ENCODE peak calls at places on chromosomes 12 and 14, in five cellular contexts. H is HCT116, T is astrocyte, B is hepatocyte, E is fibroblast of lung. M is an unnamed sample.

GRCh38 chr12:89225401-89225800 is 126.9 kb downstream of the DUSP6 start:
- DNase-seq in H (peak; percentile 81), T (peak; percentile 75), B (peak; percentile 40), E (peak; percentile 81), M (no peak)

GRCh38 chr12:79690606-79691298 is at the start of gene PAWR:
- DNase-seq in H (peak; percentile 70), T (peak; percentile 49), B (peak; percentile 93), E (peak; percentile 70), M (peak; percentile 88)

GRCh38 chr12:108119126-108119973 is 9.7 kb upstream of the WSCD2 start:
- DNase-seq in H (no peak), T (no peak), B (peak; percentile 62), E (no peak), M (no peak)

GRCh38 chr14:73752297-73752992 is 38.3 kb upstream of the PNMA1 start:
- DNase-seq in H (no peak), T (peak; percentile 70), B (no peak), E (peak; percentile 80), M (peak; percentile 47)

GRCh38 chr14:73662439-73663056 is 17.8 kb downstream of the DNAL1 start:
- DNase-seq in H (peak; percentile 85), T (peak; percentile 93), B (peak; percentile 68), E (peak; percentile 95), M (peak; percentile 84)

GRCh38 chr12:64639466-64639865 is 29.2 kb downstream of the RASSF3 start:
- DNase-seq in H (no peak), T (no peak), B (no peak), E (no peak), M (no peak)

GRCh38 chr14:100761481-100761880 is 34.8 kb downstream of the DLK1 start:
- DNase-seq in H (peak; percentile 40), T (peak; percentile 89), B (no peak), E (peak; percentile 92), M (no peak)

GRCh38 chr14:47511829-47512228 is 163.6 kb downstream of the MDGA2 start:
- DNase-seq in H (no peak), T (no peak), B (no peak), E (no peak), M (no peak)

GRCh38 chr14:46691819-46692218 is 40.2 kb upstream of the RPL10L start:
- DNase-seq in H (no peak), T (no peak), B (no peak), E (no peak), M (no peak)

GRCh38 chr14:95256776-95257060 is 63.0 kb downstream of the CLMN start:
- DNase-seq in H (no peak), T (no peak), B (no peak), E (no peak), M (peak; percentile 24)

GRCh38 chr14:61652526-61653262 is 42.6 kb upstream of the HIF1A start:
- DNase-seq in H (no peak), T (no peak), B (peak; percentile 18), E (no peak), M (peak; percentile 38)

GRCh38 chr12:55700255-55701018 is 7.3 kb downstream of the ITGA7 start:
- DNase-seq in H (no peak), T (no peak), B (no peak), E (no peak), M (no peak)

GRCh38 chr12:8081228-8081920 is 700 bp upstream of the NECAP1 start:
- DNase-seq in H (no peak), T (no peak), B (peak; percentile 16), E (no peak), M (no peak)

GRCh38 chr14:35687335-35687939 is 121.7 kb downstream of the RALGAPA1 start:
- DNase-seq in H (peak; percentile 26), T (peak; percentile 29), B (peak; percentile 73), E (peak; percentile 37), M (peak; percentile 70)

GRCh38 chr12:110280784-110281548 is at the start of gene ATP2A2:
- DNase-seq in H (peak; percentile 63), T (peak; percentile 68), B (peak; percentile 98), E (peak; percentile 82), M (peak; percentile 96)

GRCh38 chr14:79627058-79627457 is 584.2 kb downstream of the DIO2 start:
- DNase-seq in H (no peak), T (no peak), B (no peak), E (no peak), M (no peak)

GRCh38 chr14:50955373-50956043 is 11.2 kb upstream of the PYGL start:
- DNase-seq in H (peak; percentile 95), T (peak; percentile 96), B (peak; percentile 91), E (peak; percentile 97), M (peak; percentile 91)

GRCh38 chr14:35534884-35535793 is 1.2 kb downstream of the INSM2 start:
- DNase-seq in H (no peak), T (peak; percentile 46), B (peak; percentile 87), E (peak; percentile 61), M (peak; percentile 75)

GRCh38 chr14:36738269-36738668 is 76.6 kb downstream of the PAX9 start:
- DNase-seq in H (no peak), T (no peak), B (no peak), E (no peak), M (no peak)

GRCh38 chr12:790253-790563 is 37.8 kb downstream of the WNK1 start:
- DNase-seq in H (no peak), T (no peak), B (no peak), E (no peak), M (no peak)

GRCh38 chr14:81400852-81401251 is 728 bp upstream of the STON2 start:
- DNase-seq in H (peak; percentile 54), T (peak; percentile 100), B (peak; percentile 51), E (peak; percentile 99), M (peak; percentile 72)

GRCh38 chr14:91839754-91840153 is 27.6 kb downstream of the TC2N start:
- DNase-seq in H (no peak), T (no peak), B (no peak), E (no peak), M (no peak)

GRCh38 chr12:73110816-73111215 is 838.6 kb downstream of the TRHDE start:
- DNase-seq in H (no peak), T (no peak), B (no peak), E (no peak), M (no peak)

GRCh38 chr12:127355061-127355820 is 911.7 kb upstream of the TMEM132C start:
- DNase-seq in H (no peak), T (no peak), B (peak; percentile 21), E (peak; percentile 11), M (peak; percentile 44)

GRCh38 chr14:72521045-72521444 is 372.9 kb downstream of the DPF3 start:
- DNase-seq in H (no peak), T (no peak), B (no peak), E (no peak), M (no peak)

GRCh38 chr12:121452356-121453021 is 52.6 kb downstream of the RNF34 start:
- DNase-seq in H (no peak), T (no peak), B (peak; percentile 33), E (no peak), M (no peak)

GRCh38 chr14:30607156-30607780 is 14.9 kb upstream of the SCFD1 start:
- DNase-seq in H (no peak), T (peak; percentile 63), B (no peak), E (peak; percentile 70), M (no peak)

GRCh38 chr12:40957417-40957816 is 230.7 kb upstream of the PDZRN4 start:
- DNase-seq in H (no peak), T (no peak), B (no peak), E (no peak), M (no peak)

GRCh38 chr14:36390718-36391117 is 70.3 kb upstream of the MBIP start:
- DNase-seq in H (no peak), T (no peak), B (no peak), E (no peak), M (no peak)

GRCh38 chr14:73789996-73790581 is 61.5 kb upstream of the PTGR2 start:
- DNase-seq in H (no peak), T (peak; percentile 99), B (peak; percentile 65), E (peak; percentile 99), M (no peak)

GRCh38 chr14:100750762-100751699 is 24.3 kb downstream of the DLK1 start:
- DNase-seq in H (no peak), T (no peak), B (no peak), E (no peak), M (no peak)

GRCh38 chr14:49594347-49595089 is 4.2 kb upstream of the LRR1 start:
- DNase-seq in H (no peak), T (peak; percentile 78), B (peak; percentile 68), E (peak; percentile 84), M (no peak)

GRCh38 chr14:105528859-105529505 is 2.6 kb downstream of the TMEM121 start:
- DNase-seq in H (no peak), T (no peak), B (peak; percentile 2), E (no peak), M (no peak)
- TF ChIP-seq EZH2 in H (no peak), T (no peak), B (no peak), E (no peak), M (no peak)

GRCh38 chr12:15689751-15690191 is 99.4 kb downstream of the EPS8 start:
- DNase-seq in H (peak; percentile 53), T (no peak), B (no peak), E (no peak), M (no peak)
- H3K4me3 ChIP-seq in H (peak overlapping the region; percentile 38), T (no peak overlapping the region), B (no peak overlapping the region), E (no peak overlapping the region), M (no peak overlapping the region)

DNA sequence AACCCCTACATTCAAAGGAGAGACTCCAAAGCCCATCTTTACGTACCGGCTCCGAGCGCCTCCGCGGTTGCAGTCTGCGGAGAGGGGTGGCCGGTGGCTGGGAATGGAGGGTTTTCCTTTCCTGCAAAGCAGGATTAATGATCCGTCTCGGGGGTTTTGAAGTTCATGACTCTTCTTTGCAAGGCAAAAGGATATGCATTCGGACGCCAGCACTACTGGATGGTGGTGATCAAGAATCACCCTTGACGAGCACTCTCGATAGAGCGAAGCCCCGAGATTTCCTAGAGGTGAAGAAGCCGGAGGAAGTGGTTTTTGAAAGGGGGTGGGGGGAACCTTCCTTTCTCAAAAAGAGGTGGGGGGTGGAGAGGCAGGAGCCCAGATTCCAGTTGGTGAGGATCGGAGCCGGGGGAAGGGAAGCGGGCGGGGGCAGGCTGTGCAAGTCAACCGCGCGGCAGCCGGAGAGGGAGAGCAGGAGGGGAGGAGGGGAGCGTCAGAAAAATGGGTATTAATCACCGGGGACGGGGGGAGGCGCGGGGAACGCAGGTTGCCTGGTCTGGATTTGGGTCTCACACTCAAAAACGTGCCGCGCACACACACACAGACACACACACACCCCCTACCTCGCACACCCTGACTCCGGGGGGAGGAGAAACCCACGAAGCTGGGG is at the start of gene GRIN2B:
- DNase-seq in H (peak; percentile 2), T (no peak), B (peak; percentile 27), E (no peak), M (no peak)
- TF ChIP-seq EZH2 in H (no peak), T (no peak), B (peak; percentile 70), E (no peak), M (peak; percentile 91)

DNA sequence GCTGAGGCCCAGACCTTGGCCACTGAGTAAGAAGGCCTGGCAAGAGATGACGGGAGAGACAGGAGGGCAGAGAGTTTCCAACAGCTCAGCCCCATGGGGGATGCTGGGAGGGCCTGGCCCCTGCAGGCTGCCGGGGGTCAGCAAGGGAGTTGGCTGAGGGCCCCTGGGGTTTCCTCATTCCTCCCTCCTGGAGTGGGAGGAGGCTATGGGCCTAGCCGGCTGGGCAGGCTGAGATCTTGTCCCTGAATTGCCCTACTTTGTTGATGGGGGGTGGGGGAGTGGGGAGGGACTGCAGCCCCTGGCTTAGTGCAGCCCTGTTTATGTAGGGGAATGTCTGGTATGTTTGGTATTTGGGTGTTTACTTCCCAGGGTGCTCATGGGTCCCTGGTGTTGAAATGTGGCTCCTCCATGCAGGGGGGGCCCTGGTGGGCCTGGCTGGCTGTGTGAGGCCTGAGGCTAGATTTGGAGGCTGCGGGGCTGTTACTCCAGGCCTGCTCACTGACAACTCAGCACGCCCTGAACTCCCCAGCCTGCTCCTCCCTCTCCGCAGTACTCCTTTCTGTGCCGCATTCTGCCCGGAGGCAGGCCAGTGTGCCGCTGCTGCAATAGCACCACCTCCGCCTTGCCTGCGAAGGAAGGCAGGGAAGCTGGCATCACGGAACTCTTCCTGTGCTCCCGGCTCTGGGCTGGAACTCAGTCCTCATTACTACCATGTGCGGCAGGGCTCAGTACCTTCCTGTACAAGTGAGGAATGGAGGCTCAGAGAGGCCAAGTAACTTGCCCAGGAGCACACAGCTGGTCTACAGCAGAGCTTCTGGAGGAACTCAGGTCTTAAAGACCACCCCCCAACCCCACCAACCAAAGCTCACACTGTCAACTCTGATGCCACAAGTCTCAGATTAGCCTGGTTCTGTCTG is 25.3 kb downstream of the JDP2 start:
- DNase-seq in H (no peak), T (peak; percentile 75), B (peak; percentile 83), E (peak; percentile 80), M (peak; percentile 48)
- H3K4me3 ChIP-seq in H (no peak overlapping the region), T (no peak overlapping the region), B (no peak overlapping the region), E (no peak overlapping the region), M (no peak overlapping the region)